ENCODE peak calls at places on chromosomes 2 and 18, in five cellular contexts. I, X, J, P and D are unnamed samples. For H3K4me1 and H3K9me3, the result is how much of the 10 kb centered on the place peaks cover.

GRCh38 chr2:159998236-159998635 is 64.2 kb downstream of the PLA2R1 start:
- DNase-seq in X (no peak), J (no peak), I (no peak), P (no peak), D (no peak)

GRCh38 chr2:145846986-145847385 is 1327.1 kb upstream of the ZEB2 start:
- DNase-seq in X (no peak), P (peak), J (no peak), I (no peak), D (no peak)

GRCh38 chr2:234823877-234824376 is 127.9 kb upstream of the SH3BP4 start:
- DNase-seq in X (no peak), P (no peak), J (peak), I (peak), D (peak)

GRCh38 chr2:180175736-180176135 is 168.6 kb upstream of the CWC22 start:
- DNase-seq in X (no peak), P (no peak), I (no peak), J (no peak), D (no peak)

GRCh38 chr2:66573412-66573811 is 138.5 kb downstream of the MEIS1 start:
- DNase-seq in J (no peak), X (no peak), I (no peak), P (no peak), D (no peak)

GRCh38 chr2:140641163-140641562 is 1489.7 kb downstream of the LRP1B start:
- DNase-seq in X (no peak), I (no peak), P (no peak), J (no peak), D (no peak)

GRCh38 chr2:173109253-173110188 is 33.9 kb downstream of the MAP3K20 start:
- DNase-seq in X (no peak), I (no peak), P (no peak), J (peak), D (no peak)

GRCh38 chr18:12782521-12782920 is 79.7 kb downstream of the PSMG2 start:
- DNase-seq in I (no peak), J (no peak), X (no peak), P (no peak), D (no peak)

GRCh38 chr2:147756103-147756502 is 88.7 kb upstream of the ACVR2A start:
- DNase-seq in I (no peak), X (no peak), J (no peak), P (no peak), D (no peak)

GRCh38 chr18:74265546-74266098 is 26.1 kb downstream of the CYB5A start:
- DNase-seq in I (no peak), P (no peak), X (no peak), J (no peak), D (no peak)

GRCh38 chr18:74268175-74268574 is 23.6 kb downstream of the CYB5A start:
- DNase-seq in X (no peak), J (no peak), I (no peak), P (peak), D (no peak)

GRCh38 chr18:74266161-74266560 is 25.6 kb downstream of the CYB5A start:
- DNase-seq in J (peak), X (no peak), I (no peak), P (peak), D (no peak)

GRCh38 chr18:74261053-74261452 is 30.7 kb downstream of the CYB5A start:
- DNase-seq in I (no peak), J (no peak), X (no peak), P (no peak), D (no peak)

DNA sequence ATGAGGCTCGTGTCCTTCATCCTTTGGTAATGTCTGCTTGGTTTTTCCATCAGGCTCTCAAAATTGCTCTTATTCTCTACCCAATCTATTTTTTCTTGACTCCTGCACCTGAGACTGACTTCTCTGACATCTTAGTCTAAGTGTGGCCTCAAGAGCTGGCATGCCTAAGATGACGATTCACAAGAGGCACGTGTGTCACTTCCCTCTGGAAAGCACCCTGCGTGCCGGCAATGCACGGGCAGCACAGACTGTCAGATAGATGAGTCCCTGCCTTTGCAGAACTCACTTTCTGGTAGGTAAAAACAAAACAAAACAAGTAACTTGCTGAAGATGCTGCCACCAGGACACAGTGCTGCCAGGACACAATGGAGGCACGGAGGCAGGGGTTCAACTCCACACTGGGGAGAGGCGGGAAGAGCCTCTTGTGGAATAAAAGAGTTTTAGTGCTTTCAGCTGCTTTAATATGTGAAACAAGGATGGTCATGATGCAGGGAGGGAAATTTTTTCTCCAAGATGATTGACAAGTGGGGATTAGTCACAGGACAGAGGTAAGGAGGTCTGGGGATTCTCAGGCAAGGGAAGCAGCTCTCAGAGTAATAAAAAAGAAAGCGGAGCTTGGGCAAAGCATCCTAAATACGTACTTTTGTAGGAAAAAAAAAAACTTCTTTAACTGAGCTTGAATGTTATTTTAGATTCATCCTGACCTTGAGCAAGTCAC is 27.3 kb downstream of the CYB5A start:
- DNase-seq in J (no peak), I (no peak), P (no peak), X (no peak), D (no peak)
- H3K4me1 ChIP-seq in J (under half), I (under half), P (under half), X (under half), D (under half)

GRCh38 chr2:228367356-228367755 is 185.9 kb upstream of the SPHKAP start:
- DNase-seq in J (no peak), I (no peak), P (no peak), X (no peak), D (peak)
- H3K9me3 ChIP-seq in J (under half), I (under half), P (under half), X (under half), D (under half)

GRCh38 chr18:28767201-28767600 is 590.3 kb upstream of the CDH2 start:
- DNase-seq in J (no peak), I (no peak), P (no peak), X (no peak), D (no peak)
- H3K4me3 ChIP-seq in J (no peak), I (no peak), P (no peak), X (no peak), D (no peak)

GRCh38 chr18:77054288-77054605 is 78.3 kb downstream of the MBP start:
- DNase-seq in J (no peak), X (no peak), I (no peak), P (no peak), D (no peak)

GRCh38 chr18:77057043-77057442 is 75.5 kb downstream of the MBP start:
- DNase-seq in I (no peak), X (no peak), J (no peak), P (no peak), D (no peak)

GRCh38 chr18:77056399-77057015 is 76.1 kb downstream of the MBP start:
- DNase-seq in P (peak), I (peak), X (no peak), J (no peak), D (no peak)

GRCh38 chr18:77054606-77055428 is 77.8 kb downstream of the MBP start:
- DNase-seq in J (no peak), X (peak), I (peak), P (peak), D (peak)

DNA sequence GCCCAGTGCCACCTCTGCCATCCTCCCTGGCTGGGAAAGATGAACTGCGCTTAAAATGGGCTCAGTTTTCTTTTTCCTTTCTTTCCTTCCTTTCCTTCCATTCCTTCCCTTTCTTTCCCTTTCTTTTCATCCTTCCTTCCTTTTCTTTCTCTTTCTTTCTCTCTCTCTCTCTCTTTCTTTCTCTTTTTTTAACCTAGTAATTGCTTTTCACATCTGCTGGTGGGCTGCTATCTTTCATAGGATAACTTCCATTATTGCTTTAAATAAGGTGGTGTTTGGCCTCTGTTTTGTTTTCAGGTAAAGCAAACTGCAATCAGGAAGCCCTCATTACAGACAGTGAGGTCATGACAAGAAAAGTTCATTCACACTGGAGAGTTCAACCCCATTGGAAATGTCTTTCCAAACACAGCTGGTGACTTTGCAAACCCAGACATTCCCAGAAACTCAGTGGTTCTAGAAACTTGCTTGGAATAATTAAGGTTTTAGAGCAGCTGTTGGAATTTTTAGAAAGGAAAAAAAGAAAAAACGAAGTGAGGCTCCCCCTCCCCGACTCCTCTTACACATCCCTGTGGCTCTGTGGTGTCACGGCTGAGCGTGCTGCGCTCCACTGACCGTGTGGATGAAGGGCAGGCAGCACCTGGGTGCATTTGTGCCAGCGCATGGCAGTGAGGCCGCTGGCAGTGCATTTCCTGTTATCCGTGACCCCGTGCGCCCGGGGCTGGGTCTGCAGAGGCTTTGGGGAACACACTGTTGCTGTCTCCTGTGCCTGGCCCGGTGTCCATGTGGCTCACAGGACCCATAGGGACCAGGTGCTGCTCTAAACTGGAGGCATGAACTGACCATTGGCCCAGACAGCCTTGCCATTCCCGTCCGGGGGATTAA is 76.9 kb downstream of the MBP start:
- DNase-seq in I (no peak), P (peak), J (no peak), X (no peak), D (no peak)
- H3K4me1 ChIP-seq in I (under half), P (under half), J (under half), X (half or more), D (under half)

GRCh38 chr18:66727991-66728390 is 124.1 kb upstream of the CDH19 start:
- DNase-seq in I (no peak), P (no peak), X (no peak), J (peak), D (no peak)

GRCh38 chr18:66729459-66730239 is 125.8 kb upstream of the CDH19 start:
- DNase-seq in I (no peak), X (no peak), P (no peak), J (peak), D (no peak)

GRCh38 chr18:66722671-66723070 is 118.8 kb upstream of the CDH19 start:
- DNase-seq in P (no peak), I (no peak), X (no peak), J (no peak), D (no peak)

GRCh38 chr18:66728951-66729350 is 125.1 kb upstream of the CDH19 start:
- DNase-seq in I (no peak), X (no peak), J (no peak), P (no peak), D (no peak)

DNA sequence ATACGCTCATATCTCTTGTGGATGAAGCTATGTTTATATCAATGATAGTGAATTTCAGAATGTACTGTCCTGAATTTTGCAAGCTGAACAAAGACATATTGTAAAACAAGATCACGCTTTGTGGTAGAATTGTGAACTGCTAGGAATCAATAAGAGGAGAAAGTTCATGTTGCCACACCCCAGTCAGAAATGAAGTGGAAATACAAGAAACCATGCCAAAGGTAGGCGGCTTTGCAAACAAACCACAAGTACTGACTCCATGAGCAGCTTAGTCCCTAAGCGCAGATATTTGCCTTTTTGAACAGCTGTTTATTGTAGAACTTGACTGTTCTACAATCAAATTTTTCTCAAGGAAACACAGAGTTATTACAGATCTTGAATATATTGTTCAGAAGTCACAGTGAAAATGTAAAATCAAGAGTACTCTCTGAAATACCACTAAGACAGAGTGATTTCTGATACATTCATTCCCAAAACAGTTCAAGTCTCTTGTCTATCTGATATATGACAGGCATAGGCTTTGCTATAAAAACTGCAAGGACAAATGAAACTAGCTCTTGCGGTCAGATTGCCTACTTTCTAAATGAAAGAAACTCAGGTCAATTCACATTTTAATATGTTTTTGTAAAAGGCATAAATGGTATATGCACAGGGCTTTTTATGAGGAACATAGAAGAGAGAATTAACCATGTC is 120.9 kb upstream of the CDH19 start:
- DNase-seq in X (no peak), J (peak), P (peak), I (peak), D (peak)
- H3K9me3 ChIP-seq in X (under half), J (under half), P (under half), I (under half), D (under half)

DNA sequence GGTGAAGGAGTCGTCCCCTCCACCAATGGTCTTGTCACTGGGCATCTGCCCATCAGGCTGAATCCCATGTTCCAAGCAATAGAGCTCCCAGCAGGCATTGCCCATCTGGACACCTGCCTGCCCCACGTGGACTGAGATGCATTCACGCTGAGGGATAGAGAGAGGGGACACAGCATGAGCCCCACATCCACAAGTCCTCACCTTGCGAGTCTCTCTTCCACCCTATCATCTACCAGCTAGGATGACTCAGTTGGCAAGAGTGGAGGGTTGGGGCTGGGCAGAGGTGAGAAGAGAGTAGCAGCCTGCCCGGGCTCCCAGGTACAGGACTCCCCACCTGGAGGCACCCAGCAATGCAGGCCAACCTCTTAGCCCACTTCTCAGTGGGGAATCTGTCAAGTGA is 959 bp upstream of the TUBA4B start:
- DNase-seq in J (peak), I (no peak), P (peak), X (no peak), D (no peak)
- H3K4me3 ChIP-seq in J (peak), I (no peak), P (peak), X (peak), D (peak)

GRCh38 chr2:38739524-38739923 is 11.6 kb downstream of the SRSF7 start:
- DNase-seq in P (no peak), X (no peak), J (no peak), I (no peak), D (no peak)

GRCh38 chr2:38734299-38735058 is 16.7 kb downstream of the SRSF7 start:
- DNase-seq in P (peak), J (no peak), X (no peak), I (no peak), D (no peak)

GRCh38 chr2:38740851-38741541 is 10.2 kb downstream of the SRSF7 start:
- DNase-seq in J (peak), X (no peak), P (peak), I (peak), D (no peak)

GRCh38 chr2:38736035-38736320 is 15.2 kb downstream of the SRSF7 start:
- DNase-seq in P (no peak), I (no peak), J (no peak), X (no peak), D (no peak)

GRCh38 chr2:38737925-38738324 is 13.2 kb downstream of the SRSF7 start:
- DNase-seq in X (no peak), J (no peak), I (no peak), P (no peak), D (no peak)
- H3K4me1 ChIP-seq in X (under half), J (under half), I (under half), P (under half), D (under half)

DNA sequence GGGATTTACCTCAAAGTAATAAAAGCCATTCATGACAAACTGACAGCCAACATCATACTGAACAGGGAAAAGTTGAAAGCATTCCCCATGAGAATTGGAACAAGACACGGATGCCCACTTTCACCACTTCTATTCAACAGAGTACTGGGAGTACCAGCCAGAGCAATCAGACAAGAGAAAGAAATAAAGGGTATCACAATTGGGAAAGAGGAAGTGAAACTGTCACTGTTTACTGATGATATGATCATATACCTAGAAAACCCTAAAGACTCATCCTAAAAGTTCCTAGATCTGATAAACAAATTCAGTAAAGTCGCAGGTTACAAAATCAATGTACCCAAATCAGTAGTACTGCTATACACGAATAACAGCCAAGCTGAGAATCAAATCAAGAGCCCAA is 17.2 kb upstream of the ASB18 start:
- DNase-seq in P (no peak), I (no peak), J (no peak), X (no peak), D (no peak)
- H3K9me3 ChIP-seq in P (under half), I (under half), J (under half), X (under half), D (under half)

DNA sequence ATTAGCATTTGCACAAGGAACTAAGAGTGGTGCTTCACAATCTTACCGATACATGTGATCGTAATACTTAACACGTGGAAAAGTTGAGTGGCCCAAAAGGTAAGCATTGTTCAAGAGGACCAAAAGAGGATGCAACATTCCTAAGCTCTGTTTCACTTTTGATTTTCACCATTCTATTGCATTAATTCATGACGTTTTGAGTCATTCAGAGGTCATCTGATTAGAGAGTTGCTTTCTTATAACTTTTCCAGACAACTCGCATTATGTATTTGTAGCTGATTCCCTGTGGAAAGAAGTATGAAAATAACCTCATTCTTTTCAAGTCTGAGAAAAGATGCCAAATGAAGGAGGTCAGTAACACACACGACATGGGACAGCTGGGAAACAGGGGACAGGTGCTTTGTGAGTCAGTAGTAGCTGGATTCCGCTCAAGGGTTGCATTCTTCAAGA is 344.4 kb downstream of the RND3 start:
- DNase-seq in X (no peak), J (peak), I (no peak), P (no peak), D (no peak)
- H3K4me3 ChIP-seq in X (no peak), J (no peak), I (no peak), P (no peak), D (no peak)

GRCh38 chr2:176710657-176711197 is 441.5 kb downstream of the MTX2 start:
- DNase-seq in I (no peak), X (no peak), J (no peak), P (no peak), D (no peak)
- H3K4me1 ChIP-seq in I (under half), X (under half), J (under half), P (under half), D (under half)